ENCODE peak calls at places on chromosomes 13 and 19, in five cellular contexts. One of them, this sample, is unnamed.
A peak's percentile ranks its signal among the peaks of the same experiment; 100 is the strongest.

GRCh38 chr13:89925107-89925506 is 1422.4 kb upstream of the MIR17HG start:
- DNase-seq in left ventricle myocardium inferior: no peak
- DNase-seq in tibial artery: no peak
- DNase-seq in colonic mucosa: no peak
- DNase-seq in pancreas: no peak
- DNase-seq in this sample: no peak

GRCh38 chr19:40974633-40975037 is 16.4 kb upstream of the CYP2B6 start:
- DNase-seq in pancreas: peak; percentile 72
- DNase-seq in tibial artery: peak; percentile 67
- DNase-seq in left ventricle myocardium inferior: peak; percentile 51
- DNase-seq in colonic mucosa: peak; percentile 81
- DNase-seq in this sample: peak; percentile 73

GRCh38 chr13:76012091-76012721 is 376.1 kb downstream of the LMO7 start:
- DNase-seq in left ventricle myocardium inferior: no peak
- DNase-seq in tibial artery: no peak
- DNase-seq in pancreas: no peak
- DNase-seq in colonic mucosa: no peak
- DNase-seq in this sample: no peak

GRCh38 chr13:28636078-28636477 is 22.9 kb upstream of the POMP start:
- DNase-seq in colonic mucosa: no peak
- DNase-seq in pancreas: no peak
- DNase-seq in left ventricle myocardium inferior: no peak
- DNase-seq in tibial artery: no peak
- DNase-seq in this sample: no peak

GRCh38 chr13:101979825-101980224 is 422.0 kb downstream of the FGF14 start:
- DNase-seq in colonic mucosa: peak; percentile 18
- DNase-seq in tibial artery: no peak
- DNase-seq in pancreas: no peak
- DNase-seq in left ventricle myocardium inferior: no peak
- DNase-seq in this sample: no peak

GRCh38 chr13:99214691-99215090 is 14.0 kb downstream of the UBAC2 start:
- DNase-seq in pancreas: no peak
- DNase-seq in tibial artery: no peak
- DNase-seq in colonic mucosa: no peak
- DNase-seq in left ventricle myocardium inferior: no peak
- DNase-seq in this sample: no peak

GRCh38 chr13:98822238-98822606 is 69.8 kb upstream of the SLC15A1 start:
- DNase-seq in pancreas: peak; percentile 31
- DNase-seq in tibial artery: no peak
- DNase-seq in colonic mucosa: no peak
- DNase-seq in left ventricle myocardium inferior: no peak
- DNase-seq in this sample: no peak

GRCh38 chr19:47534628-47535027 is 19.8 kb upstream of the NAPA start:
- DNase-seq in left ventricle myocardium inferior: no peak
- DNase-seq in pancreas: no peak
- DNase-seq in tibial artery: no peak
- DNase-seq in colonic mucosa: no peak
- DNase-seq in this sample: no peak

GRCh38 chr13:79228972-79229371 is 177.1 kb downstream of the RBM26 start:
- DNase-seq in left ventricle myocardium inferior: no peak
- DNase-seq in pancreas: no peak
- DNase-seq in colonic mucosa: no peak
- DNase-seq in tibial artery: no peak
- DNase-seq in this sample: no peak

GRCh38 chr13:99178636-99179035 is 22.0 kb upstream of the UBAC2 start:
- DNase-seq in colonic mucosa: peak; percentile 17
- DNase-seq in pancreas: no peak
- DNase-seq in tibial artery: no peak
- DNase-seq in left ventricle myocardium inferior: peak; percentile 30
- DNase-seq in this sample: peak; percentile 63

GRCh38 chr19:6851359-6851758 is 36.0 kb upstream of the ADGRE1 start:
- DNase-seq in left ventricle myocardium inferior: no peak
- DNase-seq in colonic mucosa: no peak
- DNase-seq in pancreas: no peak
- DNase-seq in tibial artery: no peak
- DNase-seq in this sample: no peak

GRCh38 chr19:52190679-52191293 is 934 bp downstream of the PPP2R1A start:
- DNase-seq in tibial artery: no peak
- DNase-seq in colonic mucosa: peak; percentile 48
- DNase-seq in pancreas: peak; percentile 34
- DNase-seq in left ventricle myocardium inferior: no peak
- DNase-seq in this sample: peak; percentile 58

GRCh38 chr19:18743281-18743825 is 47.8 kb downstream of the COMP start:
- DNase-seq in colonic mucosa: peak; percentile 81
- DNase-seq in left ventricle myocardium inferior: peak; percentile 79
- DNase-seq in pancreas: peak; percentile 54
- DNase-seq in tibial artery: no peak
- DNase-seq in this sample: peak; percentile 76
- TF ChIP-seq CTCF in colonic mucosa: no peak
- TF ChIP-seq CTCF in left ventricle myocardium inferior: no peak
- TF ChIP-seq CTCF in pancreas: no peak
- TF ChIP-seq CTCF in tibial artery: no peak
- TF ChIP-seq CTCF in this sample: no peak

GRCh38 chr19:44748426-44749254 is at the start of gene BCL3:
- DNase-seq in left ventricle myocardium inferior: peak; percentile 82
- DNase-seq in colonic mucosa: peak; percentile 83
- DNase-seq in tibial artery: peak; percentile 56
- DNase-seq in pancreas: peak; percentile 72
- DNase-seq in this sample: peak; percentile 91
- H3K4me1 ChIP-seq in left ventricle myocardium inferior: peaks cover 92% of the 10 kb centered on the region
- H3K4me1 ChIP-seq in colonic mucosa: peaks cover 23% of the 10 kb centered on the region
- H3K4me1 ChIP-seq in tibial artery: peaks cover 77% of the 10 kb centered on the region
- H3K4me1 ChIP-seq in pancreas: peaks cover 6% of the 10 kb centered on the region
- H3K4me1 ChIP-seq in this sample: peaks cover 6% of the 10 kb centered on the region

GRCh38 chr13:106867249-106867648 is 299.3 kb upstream of the ARGLU1 start:
- DNase-seq in tibial artery: no peak
- DNase-seq in left ventricle myocardium inferior: no peak
- DNase-seq in colonic mucosa: no peak
- DNase-seq in pancreas: no peak
- DNase-seq in this sample: no peak
- TF ChIP-seq CTCF in tibial artery: peak; percentile 24
- TF ChIP-seq CTCF in left ventricle myocardium inferior: peak; percentile 38
- TF ChIP-seq CTCF in colonic mucosa: no peak
- TF ChIP-seq CTCF in pancreas: no peak
- TF ChIP-seq CTCF in this sample: no peak

DNA sequence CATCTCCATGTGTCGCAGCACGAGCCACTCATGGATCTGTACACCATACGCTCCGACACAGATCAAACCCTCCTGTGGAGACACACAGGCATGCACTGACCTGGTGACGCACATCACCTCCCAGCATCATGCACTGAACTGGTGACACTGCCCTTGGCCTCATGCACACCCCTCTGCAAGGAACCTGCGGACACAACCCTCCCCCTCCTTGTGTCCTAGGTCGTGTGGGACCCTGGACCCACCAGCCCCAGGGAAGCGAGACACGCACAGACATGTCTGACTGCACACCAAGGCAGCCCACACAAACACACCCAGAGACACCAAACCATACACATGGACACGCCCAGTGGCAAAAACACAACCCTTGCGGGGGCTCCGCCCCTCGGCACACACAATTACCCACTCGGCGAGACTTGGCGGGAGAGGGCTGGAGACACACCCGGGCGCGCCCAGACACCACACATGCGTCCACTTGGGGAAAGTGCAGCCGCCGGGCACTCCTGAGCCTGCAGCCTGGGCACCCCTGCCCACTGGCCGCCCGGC is 2.0 kb upstream of the KCNN4 start:
- DNase-seq in left ventricle myocardium inferior: no peak
- DNase-seq in colonic mucosa: peak; percentile 85
- DNase-seq in pancreas: no peak
- DNase-seq in tibial artery: no peak
- DNase-seq in this sample: peak; percentile 87
- H3K4me1 ChIP-seq in left ventricle myocardium inferior: peaks cover 15% of the 10 kb centered on the region
- H3K4me1 ChIP-seq in colonic mucosa: peaks cover 20% of the 10 kb centered on the region
- H3K4me1 ChIP-seq in pancreas: no peaks in the 10 kb centered on the region
- H3K4me1 ChIP-seq in tibial artery: peaks cover 11% of the 10 kb centered on the region
- H3K4me1 ChIP-seq in this sample: peaks cover 4% of the 10 kb centered on the region

GRCh38 chr19:15195381-15195964 is 5.3 kb downstream of the NOTCH3 start:
- DNase-seq in pancreas: peak; percentile 64
- DNase-seq in colonic mucosa: peak; percentile 41
- DNase-seq in left ventricle myocardium inferior: peak; percentile 39
- DNase-seq in tibial artery: peak; percentile 74
- DNase-seq in this sample: no peak
- TF ChIP-seq CTCF in pancreas: no peak
- TF ChIP-seq CTCF in colonic mucosa: no peak
- TF ChIP-seq CTCF in left ventricle myocardium inferior: peak; percentile 23
- TF ChIP-seq CTCF in tibial artery: peak; percentile 4
- TF ChIP-seq CTCF in this sample: no peak

GRCh38 chr19:55352746-55353145 is 1.8 kb downstream of the COX6B2 start:
- DNase-seq in pancreas: no peak
- DNase-seq in left ventricle myocardium inferior: no peak
- DNase-seq in colonic mucosa: no peak
- DNase-seq in tibial artery: no peak
- DNase-seq in this sample: no peak

GRCh38 chr19:55353356-55353802 is 1.1 kb downstream of the COX6B2 start:
- DNase-seq in tibial artery: no peak
- DNase-seq in pancreas: no peak
- DNase-seq in colonic mucosa: no peak
- DNase-seq in left ventricle myocardium inferior: no peak
- DNase-seq in this sample: no peak

GRCh38 chr19:55350620-55351315 is 3.8 kb downstream of the COX6B2 start:
- DNase-seq in left ventricle myocardium inferior: no peak
- DNase-seq in pancreas: no peak
- DNase-seq in tibial artery: no peak
- DNase-seq in colonic mucosa: peak; percentile 36
- DNase-seq in this sample: no peak

GRCh38 chr19:55353803-55354697 is 469 bp downstream of the COX6B2 start:
- DNase-seq in colonic mucosa: peak; percentile 84
- DNase-seq in pancreas: no peak
- DNase-seq in tibial artery: peak; percentile 40
- DNase-seq in left ventricle myocardium inferior: peak; percentile 65
- DNase-seq in this sample: peak; percentile 87

GRCh38 chr19:55352040-55352439 is 2.5 kb downstream of the COX6B2 start:
- DNase-seq in pancreas: no peak
- DNase-seq in left ventricle myocardium inferior: no peak
- DNase-seq in colonic mucosa: no peak
- DNase-seq in tibial artery: no peak
- DNase-seq in this sample: no peak
- H3K4me1 ChIP-seq in pancreas: peaks cover 3% of the 10 kb centered on the region
- H3K4me1 ChIP-seq in left ventricle myocardium inferior: peaks cover 19% of the 10 kb centered on the region
- H3K4me1 ChIP-seq in colonic mucosa: peaks cover 5% of the 10 kb centered on the region
- H3K4me1 ChIP-seq in tibial artery: peaks cover 21% of the 10 kb centered on the region
- H3K4me1 ChIP-seq in this sample: peaks cover 17% of the 10 kb centered on the region

DNA sequence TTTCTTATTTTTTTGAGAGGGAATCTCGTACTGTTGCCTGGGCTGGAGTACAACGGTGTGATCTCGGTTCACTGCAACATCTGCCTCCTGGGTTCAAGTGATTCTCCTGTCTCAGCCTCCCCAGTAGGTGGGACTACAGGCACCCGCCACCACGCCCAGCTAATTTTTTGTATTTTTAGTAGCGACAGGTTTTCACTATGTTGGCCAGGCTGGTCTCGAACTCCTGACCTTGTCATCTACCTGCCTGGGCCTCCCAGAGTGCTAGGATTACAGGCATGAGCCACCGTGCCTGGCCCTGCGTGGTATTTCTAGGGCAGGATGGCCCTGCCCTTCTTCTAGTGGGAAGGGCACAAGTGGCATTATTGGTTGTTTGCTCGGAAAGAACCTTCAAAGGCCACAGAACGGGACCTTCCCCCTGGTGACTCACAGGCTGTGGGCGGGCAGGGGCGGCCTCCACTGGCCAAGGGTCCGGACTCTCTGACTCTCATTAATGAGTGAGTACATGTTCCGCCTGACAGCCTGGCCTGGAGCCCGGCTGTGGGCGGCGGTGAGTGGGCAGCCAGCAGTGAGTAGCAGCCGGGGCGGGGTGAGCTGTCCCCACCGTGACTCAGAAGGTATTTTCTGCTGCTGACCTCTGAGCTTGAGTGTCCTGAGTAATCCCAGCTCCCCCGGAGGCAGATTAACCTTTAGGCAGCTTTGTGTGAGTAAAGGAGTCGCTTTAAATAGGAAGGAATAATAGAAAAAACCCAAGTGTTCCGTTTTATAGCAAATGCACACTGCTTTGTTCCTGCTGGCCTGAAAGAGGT is 5.1 kb downstream of the DOT1L start:
- DNase-seq in colonic mucosa: peak; percentile 95
- DNase-seq in tibial artery: peak; percentile 99
- DNase-seq in left ventricle myocardium inferior: peak; percentile 97
- DNase-seq in pancreas: peak; percentile 99
- DNase-seq in this sample: peak; percentile 98
- TF ChIP-seq CTCF in colonic mucosa: no peak
- TF ChIP-seq CTCF in tibial artery: no peak
- TF ChIP-seq CTCF in left ventricle myocardium inferior: no peak
- TF ChIP-seq CTCF in pancreas: no peak
- TF ChIP-seq CTCF in this sample: no peak

GRCh38 chr19:58555920-58556632 is 1.2 kb upstream of the CHMP2A start:
- DNase-seq in tibial artery: no peak
- DNase-seq in colonic mucosa: peak; percentile 31
- DNase-seq in left ventricle myocardium inferior: peak; percentile 20
- DNase-seq in pancreas: peak; percentile 42
- DNase-seq in this sample: no peak

GRCh38 chr19:58557253-58558065 is 952 bp downstream of the UBE2M start:
- DNase-seq in pancreas: peak; percentile 35
- DNase-seq in left ventricle myocardium inferior: peak; percentile 13
- DNase-seq in tibial artery: no peak
- DNase-seq in colonic mucosa: peak; percentile 24
- DNase-seq in this sample: no peak

GRCh38 chr19:58558066-58558622 is at the start of gene UBE2M:
- DNase-seq in pancreas: peak; percentile 75
- DNase-seq in tibial artery: peak; percentile 69
- DNase-seq in colonic mucosa: peak; percentile 59
- DNase-seq in left ventricle myocardium inferior: peak; percentile 58
- DNase-seq in this sample: peak; percentile 80

GRCh38 chr19:58555369-58555885 is 522 bp upstream of the CHMP2A start:
- DNase-seq in tibial artery: no peak
- DNase-seq in pancreas: no peak
- DNase-seq in left ventricle myocardium inferior: peak; percentile 14
- DNase-seq in colonic mucosa: peak; percentile 29
- DNase-seq in this sample: no peak

DNA sequence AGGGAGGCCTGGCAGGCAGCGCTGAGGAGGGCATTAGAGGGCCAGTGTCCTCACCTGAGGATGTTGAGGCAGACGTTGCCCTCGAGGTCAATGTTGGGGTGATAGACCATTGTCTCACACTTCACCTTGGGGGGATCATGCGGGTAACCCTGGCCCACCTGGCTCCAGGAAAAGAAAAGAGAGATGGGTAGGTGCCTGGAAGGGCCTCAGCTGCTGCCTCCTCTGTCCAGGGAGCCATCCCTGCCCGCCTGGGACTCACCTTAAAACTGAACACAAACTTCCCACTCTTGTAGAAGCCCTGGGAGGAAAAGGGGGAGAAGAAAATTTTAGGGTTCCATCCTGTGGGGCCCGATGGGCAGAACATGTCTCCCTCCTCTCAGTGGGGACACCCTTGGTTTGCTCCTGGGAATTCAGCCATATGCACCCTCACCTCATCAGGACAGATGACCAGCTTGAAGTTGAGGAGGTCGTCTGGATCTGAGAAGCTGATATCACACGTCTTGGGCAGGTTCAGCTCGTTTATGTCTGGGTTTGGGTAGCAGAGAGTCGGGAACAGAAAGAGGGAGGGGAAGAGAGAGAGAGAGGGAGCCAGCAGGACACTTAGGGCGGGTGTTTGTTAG is 1.7 kb downstream of the UBE2M start:
- DNase-seq in pancreas: peak; percentile 23
- DNase-seq in colonic mucosa: peak; percentile 22
- DNase-seq in tibial artery: no peak
- DNase-seq in left ventricle myocardium inferior: no peak
- DNase-seq in this sample: no peak
- H3K4me1 ChIP-seq in pancreas: peaks cover 16% of the 10 kb centered on the region
- H3K4me1 ChIP-seq in colonic mucosa: peaks cover 24% of the 10 kb centered on the region
- H3K4me1 ChIP-seq in tibial artery: peaks cover 59% of the 10 kb centered on the region
- H3K4me1 ChIP-seq in left ventricle myocardium inferior: peaks cover 82% of the 10 kb centered on the region
- H3K4me1 ChIP-seq in this sample: peaks cover 53% of the 10 kb centered on the region

This sample was measured in Peyer's patch.